ENCODE peak calls at places on chromosomes 4 and X, in seven cellular contexts. Q, C, T, S, U, N and E are unnamed samples.
A peak's percentile ranks its signal among the peaks of the same experiment; 100 is the strongest.

GRCh38 chr4:40058121-40058520 is 1.5 kb downstream of the N4BP2 start:
- DNase-seq in Q (no peak), C (no peak), T (peak; percentile 7), S (no peak), U (no peak), N (no peak), E (peak; percentile 3)

GRCh38 chrX:66050140-66050569 is 10.3 kb upstream of the VSIG4 start:
- DNase-seq in Q (no peak), C (no peak), T (no peak), S (no peak), U (no peak), N (no peak), E (no peak)

GRCh38 chr4:152981278-152981677 is 45.2 kb downstream of the FHDC1 start:
- DNase-seq in Q (peak; percentile 90), C (no peak), T (no peak), S (no peak), U (peak; percentile 67), N (no peak), E (no peak)

GRCh38 chrX:154074199-154074598 is 23.3 kb downstream of the MECP2 start:
- DNase-seq in Q (peak; percentile 80), C (no peak), T (no peak), S (no peak), U (no peak), N (no peak), E (peak; percentile 80)

GRCh38 chrX:13646154-13646549 is 6.8 kb upstream of the TCEANC start:
- DNase-seq in Q (peak; percentile 42), C (peak; percentile 71), T (peak; percentile 15), S (peak; percentile 65), U (peak; percentile 67), N (peak; percentile 63), E (peak; percentile 72)

GRCh38 chr4:139419388-139419914 is 34.5 kb upstream of the RAB33B start:
- DNase-seq in Q (peak; percentile 95), C (no peak), T (no peak), S (no peak), U (no peak), N (peak; percentile 9), E (no peak)

GRCh38 chr4:177907736-177908424 is 465.6 kb upstream of the AGA start:
- DNase-seq in Q (no peak), C (no peak), T (peak; percentile 65), S (no peak), U (no peak), N (no peak), E (peak; percentile 90)

GRCh38 chr4:112327950-112328349 is 30.8 kb downstream of the ALPK1 start:
- DNase-seq in Q (peak; percentile 35), C (no peak), T (peak; percentile 57), S (peak; percentile 23), U (peak; percentile 19), N (peak; percentile 49), E (peak; percentile 60)

GRCh38 chr4:101020956-101021355 is 326.4 kb downstream of the PPP3CA start:
- DNase-seq in Q (peak; percentile 81), C (no peak), T (no peak), S (peak; percentile 7), U (peak; percentile 52), N (no peak), E (peak; percentile 70)

GRCh38 chrX:154714925-154715324 is 36.0 kb downstream of the GAB3 start:
- DNase-seq in Q (no peak), C (no peak), T (peak; percentile 40), S (peak; percentile 0), U (peak; percentile 49), N (peak; percentile 35), E (peak; percentile 44)

GRCh38 chr4:165700855-165701254 is 172.2 kb upstream of the TLL1 start:
- DNase-seq in Q (no peak), C (no peak), T (no peak), S (no peak), U (peak; percentile 21), N (no peak), E (peak; percentile 74)

GRCh38 chr4:14871676-14872430 is 130.4 kb upstream of the CPEB2 start:
- DNase-seq in Q (no peak), C (peak; percentile 61), T (peak; percentile 47), S (no peak), U (no peak), N (no peak), E (peak; percentile 72)

GRCh38 chr4:111639876-111640275 is 505.4 kb upstream of the FAM241A start:
- DNase-seq in Q (peak; percentile 29), C (no peak), T (no peak), S (no peak), U (peak; percentile 31), N (no peak), E (no peak)

GRCh38 chr4:107711831-107712230 is 8.2 kb downstream of the PAPSS1 start:
- DNase-seq in Q (no peak), C (no peak), T (no peak), S (no peak), U (no peak), N (no peak), E (no peak)

GRCh38 chrX:23803931-23804381 is 21.0 kb downstream of the SAT1 start:
- DNase-seq in Q (peak; percentile 81), C (peak; percentile 46), T (no peak), S (no peak), U (peak; percentile 73), N (no peak), E (no peak)

GRCh38 chr4:53886090-53886489 is 178.3 kb downstream of the CHIC2 start:
- DNase-seq in Q (no peak), C (no peak), T (no peak), S (no peak), U (no peak), N (no peak), E (no peak)

GRCh38 chr4:55485821-55486220 is 60.9 kb downstream of the CLOCK start:
- DNase-seq in Q (no peak), C (no peak), T (no peak), S (no peak), U (no peak), N (no peak), E (no peak)

GRCh38 chrX:97284531-97284930 is 400.8 kb downstream of the RPA4 start:
- DNase-seq in Q (no peak), C (no peak), T (no peak), S (no peak), U (no peak), N (no peak), E (no peak)

GRCh38 chr4:179843370-179843769 is 2399.8 kb upstream of the TENM3 start:
- DNase-seq in Q (no peak), C (no peak), T (no peak), S (no peak), U (no peak), N (no peak), E (peak; percentile 96)

GRCh38 chrX:45750639-45751038 is 550.0 kb upstream of the DIPK2B start:
- DNase-seq in Q (peak; percentile 57), C (peak; percentile 35), T (no peak), S (no peak), U (no peak), N (no peak), E (no peak)

GRCh38 chr4:81688085-81688484 is 216.4 kb upstream of the RASGEF1B start:
- DNase-seq in Q (no peak), C (no peak), T (no peak), S (no peak), U (no peak), N (no peak), E (peak; percentile 69)